ENCODE peak calls at places on chromosomes 12 and 14, in ten cellular contexts. A, Z, C, U, X, B, I, R, O and T are unnamed samples. For H3K36me3, the result is how much of the 10 kb centered on the place peaks cover.

GRCh38 chr12:13342971-13343370 is 146.4 kb downstream of the EMP1 start:
- DNase-seq in R (no peak), A (no peak), C (no peak), Z (no peak), X (no peak), I (no peak), U (no peak), O (no peak), B (no peak), T (no peak)

GRCh38 chr12:122747224-122748175 is 5.1 kb upstream of the DENR start:
- DNase-seq in O (no peak), C (no peak), R (no peak), I (no peak), Z (no peak), B (no peak), A (no peak), U (no peak), X (no peak), T (no peak)

GRCh38 chr12:6961695-6962284 is 8.7 kb downstream of the PHB2 start:
- DNase-seq in R (peak), X (peak), I (peak), C (peak), U (peak), A (peak), O (no peak), B (no peak), Z (peak), T (no peak)

GRCh38 chr12:121711925-121712461 is 559 bp upstream of the TMEM120B start:
- DNase-seq in X (peak), B (no peak), C (peak), U (peak), I (peak), Z (peak), A (no peak), O (no peak), R (no peak), T (no peak)

GRCh38 chr14:23936084-23936829 is 17.3 kb upstream of the DHRS4 start:
- DNase-seq in Z (no peak), O (no peak), U (no peak), A (no peak), I (no peak), R (no peak), B (no peak), C (no peak), X (no peak), T (no peak)

GRCh38 chr12:126668961-126669360 is 1598.0 kb upstream of the TMEM132C start:
- DNase-seq in B (no peak), I (no peak), O (no peak), C (no peak), R (peak), X (no peak), U (no peak), A (no peak), Z (no peak), T (no peak)

GRCh38 chr12:131684015-131684725 is 26.7 kb upstream of the SFSWAP start:
- DNase-seq in R (no peak), U (no peak), C (no peak), I (no peak), O (peak), Z (no peak), B (no peak), A (no peak), X (no peak), T (no peak)

GRCh38 chr14:100012928-100013327 is 52.3 kb upstream of the EVL start:
- DNase-seq in A (no peak), I (no peak), B (no peak), O (no peak), R (no peak), U (no peak), C (no peak), X (no peak), Z (no peak), T (no peak)

GRCh38 chr12:46124848-46125619 is 134.7 kb upstream of the SCAF11 start:
- DNase-seq in O (no peak), B (peak), X (no peak), C (peak), A (peak), U (no peak), I (peak), Z (no peak), R (peak), T (peak)

GRCh38 chr12:52020539-52021336 is 14.0 kb downstream of the TAMALIN start:
- DNase-seq in O (no peak), Z (peak), X (no peak), U (peak), C (peak), B (no peak), R (peak), A (peak), I (peak), T (no peak)

GRCh38 chr14:31886161-31886835 is 190.8 kb upstream of the ARHGAP5 start:
- DNase-seq in R (no peak), O (no peak), X (no peak), A (no peak), I (no peak), C (no peak), U (no peak), B (no peak), Z (no peak), T (no peak)

GRCh38 chr14:58331111-58331510 is 32.8 kb downstream of the ARID4A start:
- DNase-seq in C (peak), R (peak), Z (peak), I (peak), X (peak), U (peak), A (peak), B (no peak), O (no peak), T (peak)

GRCh38 chr12:111444706-111445310 is 39.1 kb downstream of the SH2B3 start:
- DNase-seq in Z (peak), X (peak), C (peak), B (no peak), R (no peak), I (peak), A (peak), U (peak), O (peak), T (no peak)

GRCh38 chr12:114735680-114736374 is 51.9 kb upstream of the TBX3 start:
- DNase-seq in I (no peak), A (no peak), C (peak), B (no peak), U (no peak), Z (no peak), O (no peak), X (no peak), R (no peak), T (no peak)

GRCh38 chr14:67554341-67554740 is 21.3 kb downstream of the PLEKHH1 start:
- DNase-seq in I (no peak), O (no peak), Z (no peak), A (no peak), R (no peak), X (no peak), B (no peak), C (no peak), U (no peak), T (no peak)

GRCh38 chr14:36655963-36656768 is 5.5 kb upstream of the PAX9 start:
- DNase-seq in B (no peak), Z (no peak), I (peak), A (no peak), X (no peak), R (no peak), U (no peak), C (peak), O (no peak), T (no peak)

GRCh38 chr14:38137005-38137404 is 70.7 kb upstream of the SSTR1 start:
- DNase-seq in I (no peak), Z (no peak), X (no peak), U (no peak), O (no peak), A (no peak), C (no peak), B (no peak), R (no peak), T (no peak)

GRCh38 chr12:130540376-130540775 is 175.7 kb downstream of the RIMBP2 start:
- DNase-seq in X (no peak), R (no peak), O (no peak), Z (no peak), B (no peak), C (no peak), U (no peak), I (no peak), A (no peak), T (no peak)

GRCh38 chr12:122659579-122659978 is 43.6 kb downstream of the HCAR2 start:
- DNase-seq in Z (no peak), B (no peak), X (peak), O (no peak), U (no peak), I (no peak), A (no peak), R (no peak), C (no peak), T (no peak)

GRCh38 chr12:102430661-102431060 is 49.7 kb downstream of the IGF1 start:
- DNase-seq in X (peak), A (no peak), O (no peak), C (no peak), B (no peak), U (no peak), I (no peak), Z (no peak), R (no peak), T (no peak)

DNA sequence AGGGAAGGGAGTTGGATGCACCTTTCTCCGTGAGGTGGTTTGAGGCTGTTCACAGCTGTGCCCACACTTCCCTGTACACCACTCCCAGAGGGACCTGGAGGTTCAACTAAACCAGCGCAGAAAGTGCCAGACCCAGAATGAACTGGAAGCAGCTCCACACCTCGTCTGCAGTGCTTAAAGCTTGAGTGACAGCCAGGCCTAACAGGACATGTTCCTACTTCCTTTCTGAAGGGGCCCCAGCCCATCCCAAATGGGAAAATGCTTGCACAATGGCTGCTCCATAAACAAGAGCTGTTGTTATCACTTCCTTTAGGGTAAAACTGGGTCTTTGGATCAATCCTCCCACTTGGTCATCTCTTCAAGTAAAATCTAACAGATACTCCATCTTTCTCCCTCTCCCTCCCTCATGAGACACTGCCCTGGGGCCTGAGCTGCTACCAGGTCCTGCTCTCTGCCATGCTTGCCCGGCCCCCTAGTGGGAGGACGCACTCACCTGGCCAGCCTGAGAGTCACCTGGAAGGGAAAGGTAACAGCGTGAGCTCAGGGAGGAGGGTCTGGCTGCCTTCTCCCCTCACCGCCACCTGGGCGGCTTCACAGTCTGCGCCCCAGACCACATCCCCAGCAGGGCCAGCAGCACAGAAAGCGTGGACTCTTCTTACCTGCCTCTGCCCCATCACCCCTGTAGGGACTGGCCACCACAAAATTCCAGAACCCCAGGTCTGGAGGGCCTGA is 33.5 kb downstream of the ISCA2 start:
- DNase-seq in Z (no peak), B (no peak), C (no peak), U (peak), R (no peak), X (no peak), O (no peak), A (no peak), I (no peak), T (no peak)
- TF ChIP-seq CTCF in Z (no peak), B (no peak), C (no peak), U (no peak), R (no peak), X (no peak), O (no peak), A (no peak), I (no peak), T (no peak)

GRCh38 chr12:67648306-67649164 is at the start of gene DYRK2:
- DNase-seq in I (peak), B (no peak), O (no peak), R (peak), C (peak), X (peak), U (peak), A (peak), Z (peak), T (no peak)

GRCh38 chr12:67650528-67651379 is 2.2 kb downstream of the DYRK2 start:
- DNase-seq in R (no peak), A (no peak), I (peak), C (no peak), B (no peak), X (no peak), Z (no peak), U (no peak), O (no peak), T (no peak)

GRCh38 chr12:67649165-67650126 is 901 bp downstream of the DYRK2 start:
- DNase-seq in O (no peak), C (peak), X (peak), B (no peak), I (peak), A (no peak), Z (peak), U (peak), R (no peak), T (no peak)

GRCh38 chr12:67650127-67650495 is 1.6 kb downstream of the DYRK2 start:
- DNase-seq in I (no peak), C (peak), B (no peak), R (no peak), U (peak), X (no peak), Z (peak), A (no peak), O (no peak), T (no peak)

GRCh38 chr12:67651380-67651695 is 2.8 kb downstream of the DYRK2 start:
- DNase-seq in C (peak), U (no peak), I (peak), O (no peak), Z (no peak), B (no peak), X (no peak), A (peak), R (no peak), T (no peak)
- H3K4me3 ChIP-seq in C (peak), U (peak), I (peak), O (no peak), Z (peak), B (no peak), X (peak), A (peak), R (peak), T (peak)

GRCh38 chr12:113179023-113179422 is 6.3 kb downstream of the DDX54 start:
- DNase-seq in O (no peak), I (no peak), A (no peak), R (no peak), X (no peak), U (no peak), Z (no peak), C (no peak), B (no peak), T (no peak)
- H3K36me3 ChIP-seq in O (under half), I (half or more), A (under half), R (under half), X (half or more), U (half or more), Z (under half), C (under half), B (under half), T (under half)

GRCh38 chr12:50087995-50088394 is 2.9 kb downstream of the SMARCD1 start:
- DNase-seq in U (no peak), Z (no peak), A (no peak), I (no peak), X (no peak), O (no peak), R (peak), C (no peak), B (no peak), T (no peak)
- TF ChIP-seq CTCF in U (no peak), Z (no peak), A (no peak), I (no peak), X (no peak), O (no peak), R (no peak), C (no peak), B (no peak), T (no peak)